ENCODE peak calls at places on chromosome 22, in eight cellular contexts. T is breast epithelium, F is ascending aorta, G is adrenal gland, O is tibial nerve, Y is cardiac muscle cell, N is heart right ventricle, I is heart left ventricle. X is an unnamed sample. For H3K27me3, the result is how much of the 10 kb centered on the place peaks cover.

GRCh38 chr22:39415506-39415905 is 15.9 kb downstream of the TAB1 start:
- DNase-seq in T (no peak), F (no peak), G (no peak), O (no peak), Y (no peak), N (no peak), I (no peak), X (no peak)

GRCh38 chr22:32265882-32266767 is 11.0 kb upstream of the SLC5A4 start:
- DNase-seq in T (no peak), F (peak), G (peak), O (peak), Y (peak), N (peak), I (peak), X (peak)

GRCh38 chr22:29346659-29347058 is 31.2 kb upstream of the RASL10A start:
- DNase-seq in T (no peak), F (no peak), G (no peak), O (no peak), Y (no peak), N (no peak), I (no peak), X (no peak)

GRCh38 chr22:42799462-42800405 is 57.3 kb downstream of the ARFGAP3 start:
- DNase-seq in T (peak), F (peak), G (no peak), O (no peak), Y (no peak), N (no peak), I (no peak), X (no peak)

GRCh38 chr22:41900652-41901312 is 14.1 kb downstream of the SHISA8 start:
- DNase-seq in T (no peak), F (no peak), G (no peak), O (no peak), Y (no peak), N (no peak), I (peak), X (no peak)

GRCh38 chr22:38863531-38864131 is 8.4 kb downstream of the CBX6 start:
- DNase-seq in T (peak), F (peak), G (no peak), O (no peak), Y (no peak), N (no peak), I (no peak), X (no peak)

GRCh38 chr22:42910221-42910942 is 53.3 kb upstream of the ARFGAP3 start:
- DNase-seq in T (no peak), F (no peak), G (no peak), O (no peak), Y (no peak), N (no peak), I (no peak), X (no peak)

GRCh38 chr22:38308791-38309498 is 8.3 kb downstream of the CSNK1E start:
- DNase-seq in T (no peak), F (no peak), G (no peak), O (no peak), Y (no peak), N (no peak), I (no peak), X (no peak)

GRCh38 chr22:43859621-43860020 is 2.7 kb downstream of the SULT4A1 start:
- DNase-seq in T (peak), F (no peak), G (no peak), O (no peak), Y (no peak), N (no peak), I (no peak), X (no peak)

GRCh38 chr22:39084666-39085065 is 7.6 kb downstream of the APOBEC3G start:
- DNase-seq in T (no peak), F (no peak), G (no peak), O (no peak), Y (no peak), N (no peak), I (no peak), X (no peak)

GRCh38 chr22:28976588-28976987 is 85.0 kb downstream of the C22orf31 start:
- DNase-seq in T (no peak), F (no peak), G (no peak), O (no peak), Y (peak), N (no peak), I (no peak), X (no peak)

GRCh38 chr22:17816649-17817048 is 42.4 kb upstream of the BID start:
- DNase-seq in T (no peak), F (no peak), G (no peak), O (no peak), Y (no peak), N (no peak), I (no peak), X (no peak)

GRCh38 chr22:17817511-17818065 is 43.3 kb upstream of the BID start:
- DNase-seq in T (no peak), F (no peak), G (no peak), O (no peak), Y (no peak), N (no peak), I (no peak), X (no peak)

GRCh38 chr22:17815703-17816254 is 41.5 kb upstream of the BID start:
- DNase-seq in T (no peak), F (no peak), G (no peak), O (no peak), Y (no peak), N (no peak), I (no peak), X (no peak)

GRCh38 chr22:17818166-17818565 is 43.9 kb upstream of the BID start:
- DNase-seq in T (no peak), F (no peak), G (no peak), O (no peak), Y (no peak), N (no peak), I (no peak), X (no peak)

DNA sequence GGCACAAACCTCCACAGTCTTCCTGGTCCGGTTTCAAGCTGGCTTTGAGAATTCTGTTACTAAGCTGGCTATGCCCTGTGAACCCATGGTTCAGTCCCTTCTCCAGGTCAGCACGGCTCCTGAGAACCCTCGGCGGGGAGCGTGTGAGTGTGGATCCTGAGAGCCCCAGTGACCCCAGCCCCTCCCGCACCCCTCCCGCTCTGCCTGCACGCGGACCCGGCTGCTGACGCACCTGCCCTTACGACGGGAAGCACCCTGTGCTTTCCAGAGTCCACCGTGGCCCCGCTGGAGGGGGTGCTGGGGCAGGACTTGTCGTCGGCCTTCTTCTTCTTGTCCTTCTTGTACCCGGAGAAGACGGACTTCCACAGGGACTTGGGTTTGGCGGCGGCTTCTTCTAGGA is 42.8 kb upstream of the BID start:
- DNase-seq in T (no peak), F (no peak), G (no peak), O (no peak), Y (no peak), N (no peak), I (no peak), X (no peak)
- H3K27ac ChIP-seq in T (no peak), F (no peak), G (no peak), O (no peak), Y (no peak), N (no peak), I (no peak), X (no peak)

DNA sequence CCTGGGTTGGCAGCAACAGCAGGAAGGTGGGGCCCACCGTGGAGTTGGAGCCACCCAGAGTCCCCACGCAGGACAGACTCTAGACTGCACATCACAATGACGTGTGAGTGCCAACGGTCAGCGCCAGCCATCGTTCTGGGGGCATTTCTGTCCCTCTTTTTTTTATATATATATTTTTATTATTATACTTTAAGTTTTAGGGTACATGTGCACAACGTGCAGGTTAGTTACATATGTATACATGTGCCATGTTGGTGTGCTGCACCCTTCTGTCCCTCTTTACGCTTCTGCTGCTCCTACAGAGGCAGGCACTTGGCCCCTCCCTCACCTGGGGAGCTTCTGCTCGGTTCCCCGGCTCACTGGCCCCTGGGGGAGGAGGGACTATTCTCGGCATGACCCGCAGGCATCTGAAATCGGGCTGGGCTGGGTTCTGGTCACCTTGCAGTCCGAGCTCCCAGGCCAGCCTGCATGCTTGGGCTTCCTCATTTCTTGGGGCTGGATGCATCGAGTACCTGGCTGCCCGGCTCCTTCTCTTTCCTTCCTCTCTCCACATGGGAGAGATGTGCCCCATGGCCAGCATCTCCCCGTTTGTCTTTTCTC is 787.4 kb downstream of the TBC1D22A start:
- DNase-seq in T (no peak), F (peak), G (no peak), O (no peak), Y (no peak), N (no peak), I (no peak), X (no peak)
- H3K27me3 ChIP-seq in T (under half), F (under half), G (under half), O (under half), Y (under half), N (under half), I (under half), X (under half)

DNA sequence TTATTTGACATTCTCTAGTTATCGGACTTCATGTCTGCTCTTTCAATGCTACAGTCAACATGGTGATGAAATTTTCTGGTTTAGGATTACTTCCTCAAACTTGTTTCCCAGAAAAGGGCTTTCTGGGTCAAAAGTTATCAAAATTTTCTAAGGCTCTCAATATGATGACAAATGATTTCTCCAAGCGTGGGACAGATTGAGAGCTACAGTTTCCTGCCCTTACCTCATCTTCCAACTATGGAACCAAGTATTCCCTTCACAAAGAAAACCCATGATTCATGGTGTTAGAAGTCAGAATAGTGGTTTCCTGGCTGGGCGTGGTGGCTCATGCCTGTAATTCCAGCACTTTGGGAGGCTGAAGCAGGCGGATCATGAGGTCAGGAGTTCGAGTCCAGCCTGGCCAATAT is 17.8 kb downstream of the MYO18B start:
- DNase-seq in T (no peak), F (peak), G (no peak), O (no peak), Y (peak), N (no peak), I (peak), X (no peak)
- H3K27ac ChIP-seq in T (no peak), F (peak), G (no peak), O (no peak), Y (peak), N (peak), I (peak), X (no peak)

GRCh38 chr22:45970709-45971388 is 6.1 kb downstream of the WNT7B start:
- DNase-seq in T (no peak), F (no peak), G (no peak), O (no peak), Y (peak), N (no peak), I (no peak), X (no peak)
- H3K27me3 ChIP-seq in T (half or more), F (under half), G (half or more), O (under half), Y (half or more), N (half or more), I (half or more), X (under half)

GRCh38 chr22:50271519-50271970 is 1.4 kb upstream of the MAPK11 start:
- DNase-seq in T (no peak), F (no peak), G (peak), O (no peak), Y (peak), N (peak), I (peak), X (peak)
- H3K27ac ChIP-seq in T (no peak), F (no peak), G (no peak), O (no peak), Y (no peak), N (peak), I (no peak), X (no peak)

DNA sequence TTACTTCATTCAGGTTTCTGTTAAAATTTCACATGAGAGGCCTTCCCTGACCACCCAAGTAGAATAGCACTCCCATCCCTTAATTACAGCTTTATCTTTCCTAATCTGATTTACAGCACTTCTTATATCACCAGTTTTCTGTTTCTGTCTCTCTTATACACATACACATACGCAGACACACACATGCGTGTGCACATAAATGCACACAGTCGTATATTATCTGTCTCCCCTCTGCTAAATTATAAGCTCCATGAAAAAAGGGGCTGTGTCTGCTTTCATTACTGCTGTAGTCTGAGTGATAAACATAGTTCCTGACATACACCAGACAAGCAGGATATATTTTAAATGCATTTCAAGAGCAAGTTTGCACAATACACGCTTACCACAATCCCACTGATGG is 13.6 kb upstream of the TOP3B start:
- DNase-seq in T (no peak), F (no peak), G (no peak), O (no peak), Y (no peak), N (no peak), I (no peak), X (no peak)
- H3K27me3 ChIP-seq in T (under half), F (under half), G (under half), O (under half), Y (half or more), N (under half), I (under half), X (under half)

GRCh38 chr22:49344196-49344595 is 483.5 kb downstream of the BRD1 start:
- DNase-seq in T (no peak), F (peak), G (no peak), O (no peak), Y (no peak), N (no peak), I (no peak), X (no peak)

GRCh38 chr22:49345896-49346295 is 481.8 kb downstream of the BRD1 start:
- DNase-seq in T (peak), F (peak), G (no peak), O (no peak), Y (no peak), N (no peak), I (no peak), X (no peak)

GRCh38 chr22:49334589-49334873 is 493.1 kb downstream of the BRD1 start:
- DNase-seq in T (no peak), F (no peak), G (no peak), O (no peak), Y (no peak), N (no peak), I (no peak), X (no peak)

GRCh38 chr22:49334976-49335375 is 492.7 kb downstream of the BRD1 start:
- DNase-seq in T (peak), F (no peak), G (no peak), O (no peak), Y (no peak), N (no peak), I (no peak), X (no peak)

GRCh38 chr22:49340406-49340805 is 487.3 kb downstream of the BRD1 start:
- DNase-seq in T (no peak), F (peak), G (no peak), O (no peak), Y (no peak), N (no peak), I (no peak), X (no peak)
- H3K27ac ChIP-seq in T (no peak), F (no peak), G (no peak), O (no peak), Y (no peak), N (no peak), I (no peak), X (no peak)

GRCh38 chr22:35544189-35544588 is 3.6 kb downstream of the RASD2 start:
- DNase-seq in T (no peak), F (no peak), G (no peak), O (no peak), Y (no peak), N (no peak), I (no peak), X (no peak)

GRCh38 chr22:35546886-35547285 is 6.3 kb downstream of the RASD2 start:
- DNase-seq in T (no peak), F (no peak), G (no peak), O (no peak), Y (no peak), N (no peak), I (no peak), X (no peak)

GRCh38 chr22:35543702-35544101 is 3.1 kb downstream of the RASD2 start:
- DNase-seq in T (no peak), F (no peak), G (no peak), O (no peak), Y (no peak), N (no peak), I (no peak), X (no peak)

GRCh38 chr22:35542972-35543516 is 2.4 kb downstream of the RASD2 start:
- DNase-seq in T (no peak), F (no peak), G (no peak), O (no peak), Y (no peak), N (no peak), I (no peak), X (no peak)

GRCh38 chr22:35544810-35545209 is 4.2 kb downstream of the RASD2 start:
- DNase-seq in T (no peak), F (no peak), G (no peak), O (no peak), Y (no peak), N (no peak), I (no peak), X (no peak)
- H3K27me3 ChIP-seq in T (under half), F (under half), G (under half), O (under half), Y (under half), N (under half), I (under half), X (under half)

GRCh38 chr22:19853879-19854777 is 546 bp downstream of the GNB1L start:
- DNase-seq in T (no peak), F (no peak), G (no peak), O (no peak), Y (no peak), N (no peak), I (peak), X (peak)

GRCh38 chr22:19850482-19851109 is 4.1 kb downstream of the GNB1L start:
- DNase-seq in T (no peak), F (no peak), G (no peak), O (no peak), Y (no peak), N (no peak), I (no peak), X (no peak)

GRCh38 chr22:19853058-19853878 is 1.4 kb downstream of the GNB1L start:
- DNase-seq in T (no peak), F (no peak), G (peak), O (no peak), Y (no peak), N (no peak), I (no peak), X (no peak)

GRCh38 chr22:19851291-19852176 is 3.1 kb downstream of the GNB1L start:
- DNase-seq in T (no peak), F (no peak), G (no peak), O (no peak), Y (no peak), N (no peak), I (no peak), X (no peak)

DNA sequence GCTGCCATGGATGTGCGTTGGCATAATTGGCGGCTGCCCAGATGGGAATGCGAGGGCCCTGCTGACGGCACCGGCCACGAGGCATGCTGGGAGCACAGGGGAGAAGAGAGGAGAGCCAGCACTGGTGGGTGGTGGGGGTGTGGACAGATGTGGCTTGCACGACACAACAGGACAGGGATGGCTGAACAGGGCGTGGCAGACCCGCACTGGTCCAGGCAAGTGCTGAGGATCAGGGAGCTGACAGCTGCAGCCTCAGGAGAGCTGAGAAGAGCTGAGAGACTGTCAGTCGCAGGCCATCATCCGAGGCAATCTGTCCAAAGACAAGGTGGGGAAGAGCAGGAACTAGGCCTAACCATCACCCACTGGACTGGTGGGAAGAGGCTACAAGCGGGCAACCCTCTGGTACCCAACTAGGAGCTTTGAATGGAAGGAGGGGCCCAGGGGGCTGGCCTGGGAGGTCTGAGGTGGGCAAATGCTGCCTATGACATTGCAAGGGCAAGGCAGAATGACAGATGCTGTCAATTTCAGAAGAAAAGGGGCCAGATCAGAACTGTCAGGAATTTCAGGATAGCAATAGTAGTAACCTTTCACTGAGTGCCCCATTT is 2.4 kb downstream of the GNB1L start:
- DNase-seq in T (no peak), F (no peak), G (peak), O (no peak), Y (no peak), N (no peak), I (no peak), X (peak)
- H3K27ac ChIP-seq in T (peak), F (no peak), G (no peak), O (no peak), Y (no peak), N (no peak), I (no peak), X (no peak)

GRCh38 chr22:20964799-20965103 is 2.3 kb upstream of the AIFM3 start:
- DNase-seq in T (no peak), F (no peak), G (no peak), O (no peak), Y (no peak), N (no peak), I (no peak), X (no peak)
- H3K27me3 ChIP-seq in T (under half), F (under half), G (under half), O (under half), Y (under half), N (under half), I (under half), X (under half)

X was measured in CD4-positive, alpha-beta memory T cell.